ENCODE peak calls at places on chromosome 12, in seven cellular contexts. Z is fibroblast of villous mesenchyme, P is thoracic aorta, W is AG10803, S is cardiac muscle cell, L is foreskin fibroblast, J is epithelial cell of esophagus. A is an unnamed sample.

GRCh38 chr12:50579757-50580267 is 75.0 kb downstream of the DIP2B start:
- DNase-seq in S (no peak), J (peak; percentile 77), L (no peak), Z (no peak), P (no peak), W (no peak), A (peak; percentile 27)

GRCh38 chr12:69405466-69405865 is 45.9 kb downstream of the YEATS4 start:
- DNase-seq in W (peak; percentile 92), S (no peak), Z (peak; percentile 98), J (peak; percentile 97), L (peak; percentile 95), P (no peak), A (peak; percentile 96)

GRCh38 chr12:85575115-85576096 is 260.8 kb downstream of the RASSF9 start:
- DNase-seq in Z (peak; percentile 66), S (peak; percentile 64), P (no peak), W (peak; percentile 60), J (peak; percentile 71), L (peak; percentile 81), A (peak; percentile 69)

GRCh38 chr12:29158364-29158763 is 9.3 kb downstream of the FAR2 start:
- DNase-seq in W (no peak), S (no peak), J (no peak), L (peak; percentile 53), Z (peak; percentile 23), P (no peak), A (no peak)

GRCh38 chr12:53543539-53543938 is 36.3 kb upstream of the NPFF start:
- DNase-seq in S (peak; percentile 70), J (peak; percentile 76), L (peak; percentile 81), Z (peak; percentile 77), W (peak; percentile 77), P (no peak), A (peak; percentile 78)

GRCh38 chr12:13784504-13784903 is 196.9 kb downstream of the GRIN2B start:
- DNase-seq in J (no peak), Z (peak; percentile 1), L (no peak), W (peak; percentile 2), S (no peak), P (no peak), A (no peak)

GRCh38 chr12:76002598-76003262 is 28.8 kb downstream of the PHLDA1 start:
- DNase-seq in W (no peak), L (peak; percentile 35), P (no peak), Z (no peak), J (no peak), S (no peak), A (no peak)

GRCh38 chr12:91685917-91686316 is 459.7 kb downstream of the BTG1 start:
- DNase-seq in W (peak; percentile 28), J (peak; percentile 89), Z (peak; percentile 16), L (peak; percentile 60), P (no peak), S (no peak), A (peak; percentile 41)

GRCh38 chr12:83827193-83827592 is 1085.4 kb downstream of the SLC6A15 start:
- DNase-seq in J (no peak), L (no peak), P (no peak), S (no peak), Z (no peak), W (no peak), A (no peak)

GRCh38 chr12:108765289-108765764 is 34.0 kb upstream of the CORO1C start:
- DNase-seq in S (no peak), W (no peak), Z (no peak), P (no peak), L (no peak), J (no peak), A (no peak)

GRCh38 chr12:55908726-55909512 is 18.8 kb downstream of the PYM1 start:
- DNase-seq in J (no peak), S (no peak), W (peak; percentile 61), P (no peak), Z (no peak), L (peak; percentile 68), A (peak; percentile 25)

GRCh38 chr12:47942327-47943230 is 20.8 kb upstream of the TMEM106C start:
- DNase-seq in L (no peak), P (no peak), S (no peak), J (no peak), W (no peak), Z (no peak), A (no peak)

GRCh38 chr12:25557830-25558436 is 4.8 kb upstream of the LMNTD1 start:
- DNase-seq in P (no peak), W (peak; percentile 48), S (peak; percentile 69), L (peak; percentile 79), Z (peak; percentile 64), J (peak; percentile 70), A (peak; percentile 51)

GRCh38 chr12:24947541-24948451 is 1.1 kb downstream of the BCAT1 start:
- DNase-seq in P (no peak), J (no peak), L (no peak), Z (peak; percentile 34), S (no peak), W (no peak), A (peak; percentile 35)

GRCh38 chr12:106710143-106710893 is 64.2 kb upstream of the RIC8B start:
- DNase-seq in P (no peak), L (no peak), Z (no peak), J (no peak), S (peak; percentile 4), W (no peak), A (no peak)

GRCh38 chr12:106711316-106711715 is 63.2 kb upstream of the RIC8B start:
- DNase-seq in J (no peak), S (no peak), W (no peak), Z (no peak), L (no peak), P (no peak), A (no peak)

GRCh38 chr12:106705971-106706370 is 68.5 kb upstream of the RIC8B start:
- DNase-seq in L (no peak), W (no peak), S (no peak), P (no peak), J (no peak), Z (no peak), A (no peak)

GRCh38 chr12:106712768-106713167 is 61.7 kb upstream of the RIC8B start:
- DNase-seq in S (no peak), W (no peak), P (no peak), J (no peak), L (no peak), Z (no peak), A (no peak)

GRCh38 chr12:106709068-106709511 is 65.4 kb upstream of the RIC8B start:
- DNase-seq in J (no peak), S (no peak), L (no peak), W (no peak), Z (no peak), P (no peak), A (no peak)
- TF ChIP-seq CTCF in J (no peak), S (no peak), L (no peak), W (peak; percentile 4), Z (peak; percentile 12), P (no peak), A (no peak)

DNA sequence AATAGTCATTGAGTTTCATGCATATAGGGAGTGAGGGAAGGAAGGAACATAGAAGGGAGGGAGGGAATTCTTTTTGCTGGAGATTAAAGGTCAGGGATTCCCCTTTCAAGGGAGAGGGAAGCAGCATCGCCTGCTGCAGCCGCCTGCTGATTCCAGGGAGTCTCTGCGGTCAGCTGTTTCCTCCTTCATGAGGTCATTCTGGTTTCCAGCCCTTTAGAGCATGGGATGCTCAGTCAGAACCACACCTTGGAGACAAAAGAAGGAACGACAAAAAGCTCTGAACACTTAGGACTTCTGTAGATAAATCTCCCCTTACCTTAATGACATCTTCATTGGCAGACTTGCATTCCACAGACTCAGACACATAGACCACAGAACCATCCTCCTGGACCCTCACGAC is 923.0 kb upstream of the TMEM132C start:
- DNase-seq in J (no peak), L (peak; percentile 43), P (no peak), Z (no peak), W (no peak), S (no peak), A (peak; percentile 41)
- H3K4me3 ChIP-seq in J (no peak overlapping the region), L (no peak overlapping the region), P (no peak overlapping the region), Z (no peak overlapping the region), W (no peak overlapping the region), S (no peak overlapping the region), A (no peak overlapping the region)

GRCh38 chr12:96989916-96990315 is 82.9 kb downstream of the NEDD1 start:
- DNase-seq in W (no peak), S (peak; percentile 36), Z (no peak), P (no peak), L (no peak), J (peak; percentile 66), A (peak; percentile 25)

GRCh38 chr12:96982671-96983070 is 75.6 kb downstream of the NEDD1 start:
- DNase-seq in S (no peak), W (no peak), J (no peak), L (no peak), Z (no peak), P (no peak), A (no peak)

GRCh38 chr12:96985515-96986362 is 78.7 kb downstream of the NEDD1 start:
- DNase-seq in L (peak; percentile 34), W (no peak), P (no peak), S (peak; percentile 43), Z (no peak), J (peak; percentile 24), A (no peak)

GRCh38 chr12:96988919-96989318 is 81.9 kb downstream of the NEDD1 start:
- DNase-seq in J (no peak), P (no peak), S (no peak), W (no peak), Z (no peak), L (no peak), A (no peak)

DNA sequence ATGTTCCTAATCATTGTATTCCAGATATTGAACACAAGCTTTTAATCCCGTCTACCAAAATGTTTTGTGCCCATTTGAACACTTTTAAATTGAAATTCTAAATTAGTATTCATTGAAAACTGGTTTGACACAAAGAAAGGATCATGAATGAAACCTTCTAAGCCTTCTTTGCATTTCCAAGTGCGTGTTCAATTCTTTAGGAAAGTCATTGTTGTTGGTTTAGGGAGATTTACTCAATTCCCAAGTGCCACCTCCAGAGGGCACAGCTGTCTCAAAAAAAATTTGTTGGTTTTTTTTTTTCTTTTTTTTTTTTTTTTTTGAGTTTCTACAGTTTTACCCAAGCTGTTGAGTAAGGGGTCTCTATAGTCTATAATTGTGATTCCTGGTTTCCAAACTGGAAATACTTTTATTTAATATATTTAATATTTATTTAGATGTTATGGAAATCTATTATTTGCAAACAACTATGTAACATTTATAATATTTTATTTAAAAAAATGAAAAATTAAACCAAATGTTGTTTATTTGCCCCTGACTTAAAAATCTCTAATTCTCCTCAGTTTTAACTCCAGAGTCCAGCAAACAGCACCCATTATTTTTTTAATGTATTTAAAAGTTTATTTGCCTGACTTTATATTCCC is 79.9 kb downstream of the NEDD1 start:
- DNase-seq in Z (peak; percentile 21), L (peak; percentile 38), S (peak; percentile 45), W (peak; percentile 24), P (no peak), J (peak; percentile 40), A (peak; percentile 41)
- TF ChIP-seq CTCF in Z (peak; percentile 59), L (peak; percentile 64), S (peak; percentile 58), W (peak; percentile 73), P (peak; percentile 54), J (peak; percentile 65), A (peak; percentile 66)

DNA sequence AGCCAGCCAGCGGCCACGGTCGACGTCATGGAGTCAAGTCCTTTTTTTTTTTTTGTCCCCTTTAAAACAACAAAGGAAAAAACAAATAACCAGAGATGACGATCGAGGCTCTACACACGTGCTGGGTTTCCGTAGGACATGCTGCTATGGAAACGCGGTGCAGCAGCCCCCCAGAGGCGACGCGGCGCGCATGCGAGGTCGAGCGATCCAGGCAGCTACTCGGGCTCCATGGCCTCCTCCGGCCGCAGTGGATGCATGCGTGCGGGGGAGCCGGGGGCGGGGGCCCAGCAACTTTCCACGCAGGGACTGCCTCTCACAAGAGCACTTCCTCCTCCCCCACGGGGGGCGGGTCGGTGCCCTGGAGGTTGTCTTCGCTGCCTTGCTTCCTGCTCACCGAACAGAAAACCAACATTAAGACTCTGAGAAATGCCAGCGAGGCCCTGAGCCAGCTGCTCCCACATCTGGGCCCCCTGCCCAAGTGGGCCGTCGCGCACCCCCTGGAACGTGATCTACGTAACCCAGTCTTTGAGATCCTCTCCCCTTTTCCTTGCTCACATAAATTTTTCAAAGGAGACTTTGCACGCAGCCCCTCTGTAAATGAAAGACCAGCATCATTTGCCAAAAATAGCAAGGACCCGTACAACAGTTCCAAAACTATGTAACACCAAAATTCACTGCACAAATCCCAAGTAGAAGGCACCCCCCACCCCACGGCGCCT is 30.7 kb downstream of the P2RX4 start:
- DNase-seq in J (no peak), Z (peak; percentile 75), P (peak; percentile 42), S (no peak), W (peak; percentile 45), L (peak; percentile 61), A (peak; percentile 13)
- H3K4me3 ChIP-seq in J (no peak overlapping the region), Z (peak overlapping the region; percentile 9), P (peak overlapping the region; percentile 68), S (no peak overlapping the region), W (peak overlapping the region; percentile 7), L (peak overlapping the region; percentile 5), A (no peak overlapping the region)

A was measured in astrocyte of the spinal cord.